ENCODE peak calls at places on chromosomes 6 and 20, in nine cellular contexts. X is GM23248; B is A549; Q is fibroblast of pulmonary artery; R is bronchial epithelial cell; O is hepatocyte; H is cardiac fibroblast; S is CD8-positive, alpha-beta T cell; A is epithelial cell of esophagus. L is an unnamed sample.

GRCh38 chr6:123965894-123966293 is 162.2 kb downstream of the NKAIN2 start:
- DNase-seq in X (peak; percentile 0), B (no peak), Q (peak; percentile 2), R (peak; percentile 42), O (no peak), H (peak; percentile 9), S (no peak), A (peak; percentile 65), L (no peak)

GRCh38 chr6:113847435-113847834 is 9.7 kb upstream of the MARCKS start:
- DNase-seq in X (peak; percentile 85), B (no peak), Q (no peak), R (peak; percentile 47), O (no peak), H (no peak), S (no peak), A (peak; percentile 47), L (no peak)

GRCh38 chr20:51338692-51339440 is 203.7 kb downstream of the NFATC2 start:
- DNase-seq in X (peak; percentile 35), B (no peak), Q (peak; percentile 66), R (peak; percentile 73), O (no peak), H (peak; percentile 48), S (no peak), A (peak; percentile 70), L (no peak)

GRCh38 chr20:37744347-37744746 is 50.5 kb downstream of the CTNNBL1 start:
- DNase-seq in X (no peak), B (no peak), Q (no peak), R (no peak), O (no peak), H (no peak), S (no peak), A (no peak), L (no peak)

GRCh38 chr6:111995409-111995808 is 58.5 kb upstream of the CCN6 start:
- DNase-seq in X (peak; percentile 78), B (no peak), Q (no peak), R (peak; percentile 56), O (no peak), H (no peak), S (no peak), A (peak; percentile 53), L (no peak)

GRCh38 chr6:155765275-155766194 is 309.9 kb upstream of the NOX3 start:
- DNase-seq in X (peak; percentile 57), B (no peak), Q (peak; percentile 91), R (peak; percentile 10), O (no peak), H (peak; percentile 80), S (no peak), A (no peak), L (no peak)

GRCh38 chr20:46715292-46715756 is 5.9 kb downstream of the SLC2A10 start:
- DNase-seq in X (peak; percentile 66), B (peak; percentile 46), Q (peak; percentile 83), R (peak; percentile 34), O (peak; percentile 70), H (peak; percentile 85), S (no peak), A (peak; percentile 61), L (no peak)

GRCh38 chr6:18277181-18278006 is 13.1 kb upstream of the DEK start:
- DNase-seq in X (peak; percentile 42), B (no peak), Q (no peak), R (no peak), O (no peak), H (no peak), S (no peak), A (peak; percentile 32), L (no peak)

GRCh38 chr6:34791842-34792604 is at the start of gene BLTP3A:
- DNase-seq in X (peak; percentile 89), B (peak; percentile 69), Q (peak; percentile 66), R (no peak), O (peak; percentile 94), H (peak; percentile 65), S (peak; percentile 69), A (peak; percentile 68), L (peak; percentile 78)

GRCh38 chr20:48718914-48719578 is 108.8 kb downstream of the PREX1 start:
- DNase-seq in X (no peak), B (no peak), Q (no peak), R (no peak), O (no peak), H (no peak), S (peak; percentile 53), A (no peak), L (no peak)

GRCh38 chr6:105794263-105794662 is 291.9 kb upstream of the PRDM1 start:
- DNase-seq in X (peak; percentile 55), B (peak; percentile 20), Q (no peak), R (no peak), O (peak; percentile 73), H (no peak), S (no peak), A (peak; percentile 36), L (no peak)

GRCh38 chr6:128889870-128890269 is 6.9 kb downstream of the LAMA2 start:
- DNase-seq in X (no peak), B (no peak), Q (no peak), R (peak; percentile 23), O (no peak), H (no peak), S (no peak), A (no peak), L (no peak)

GRCh38 chr6:128888444-128889175 is 5.7 kb downstream of the LAMA2 start:
- DNase-seq in X (no peak), B (no peak), Q (no peak), R (no peak), O (no peak), H (no peak), S (no peak), A (no peak), L (no peak)

GRCh38 chr6:128882991-128883571 is at the start of gene LAMA2:
- DNase-seq in X (peak; percentile 85), B (no peak), Q (peak; percentile 82), R (peak; percentile 21), O (peak; percentile 84), H (peak; percentile 87), S (no peak), A (peak; percentile 19), L (peak; percentile 94)

GRCh38 chr6:128882560-128882959 is 378 bp upstream of the LAMA2 start:
- DNase-seq in X (peak; percentile 51), B (no peak), Q (no peak), R (no peak), O (peak; percentile 9), H (no peak), S (no peak), A (no peak), L (no peak)

GRCh38 chr6:128885381-128885780 is 2.4 kb downstream of the LAMA2 start:
- DNase-seq in X (peak; percentile 6), B (no peak), Q (no peak), R (no peak), O (no peak), H (no peak), S (no peak), A (no peak), L (no peak)
- H3K4me3 ChIP-seq in X (peak overlapping the region; percentile 83), B (no peak overlapping the region), Q (peak overlapping the region; percentile 75), R (no peak overlapping the region), O (peak overlapping the region; percentile 8), H (peak overlapping the region; percentile 73), S (no peak overlapping the region), A (no peak overlapping the region), L (peak overlapping the region; percentile 76)

DNA sequence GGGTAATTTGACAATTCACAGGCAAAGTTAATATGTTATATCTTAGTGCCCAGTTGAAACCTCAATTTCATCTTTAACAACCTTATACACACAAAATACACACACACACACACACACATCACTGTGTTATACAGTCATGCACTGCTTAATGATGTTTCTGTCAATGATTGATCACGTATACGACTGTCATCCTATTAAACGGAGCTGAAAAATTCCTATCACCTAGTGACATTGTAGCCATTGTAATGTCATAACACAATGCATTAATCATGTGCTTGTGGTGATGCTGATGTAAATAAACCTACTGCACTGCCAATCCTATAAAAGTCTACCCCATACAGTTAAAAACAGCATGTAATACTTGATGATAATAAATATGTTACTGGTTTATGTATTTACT is 64.8 kb upstream of the HLA-E start:
- DNase-seq in X (no peak), B (no peak), Q (no peak), R (no peak), O (no peak), H (no peak), S (no peak), A (no peak), L (no peak)
- H3K4me3 ChIP-seq in X (no peak overlapping the region), B (no peak overlapping the region), Q (no peak overlapping the region), R (no peak overlapping the region), O (no peak overlapping the region), H (no peak overlapping the region), S (no peak overlapping the region), A (no peak overlapping the region), L (no peak overlapping the region)

DNA sequence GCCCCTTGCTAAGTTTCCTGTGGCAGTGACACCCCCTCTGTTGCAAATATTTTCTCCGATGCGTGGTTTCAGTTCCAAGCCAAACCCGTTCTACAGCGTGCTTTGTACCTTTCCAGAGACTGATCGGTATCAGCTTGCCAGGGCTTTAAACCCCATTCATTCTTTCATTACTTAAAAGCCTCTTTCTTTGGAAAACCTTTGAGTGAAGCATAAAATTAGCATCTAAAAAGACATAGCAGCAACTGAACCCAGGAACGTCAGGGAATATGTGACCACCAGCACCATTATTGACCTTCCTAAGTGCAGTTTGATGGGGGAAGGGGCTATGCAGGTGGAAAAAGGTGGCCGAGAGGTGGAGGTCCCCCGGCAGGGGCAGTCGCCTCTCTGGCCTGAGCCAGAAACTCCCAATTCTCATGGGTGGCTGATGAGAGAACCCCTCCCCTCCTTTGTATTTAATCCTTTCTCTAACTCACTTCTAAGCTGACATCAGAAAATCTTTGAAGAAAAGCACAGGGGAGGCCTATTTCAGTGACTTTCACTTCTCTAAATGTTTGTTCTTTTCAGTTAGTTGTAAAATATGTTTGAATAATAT is 89.4 kb downstream of the RSPH3 start:
- DNase-seq in X (no peak), B (no peak), Q (no peak), R (peak; percentile 73), O (peak; percentile 45), H (no peak), S (no peak), A (peak; percentile 83), L (no peak)
- H3K4me3 ChIP-seq in X (no peak overlapping the region), B (no peak overlapping the region), Q (no peak overlapping the region), R (peak overlapping the region; percentile 1), O (no peak overlapping the region), H (no peak overlapping the region), S (peak overlapping the region; percentile 33), A (no peak overlapping the region), L (no peak overlapping the region)

GRCh38 chr6:16321341-16321710 is 82.9 kb downstream of the GMPR start:
- DNase-seq in X (no peak), B (no peak), Q (no peak), R (no peak), O (no peak), H (no peak), S (no peak), A (no peak), L (no peak)

GRCh38 chr6:16320533-16321340 is 82.3 kb downstream of the GMPR start:
- DNase-seq in X (peak; percentile 87), B (no peak), Q (peak; percentile 41), R (no peak), O (peak; percentile 34), H (peak; percentile 45), S (no peak), A (peak; percentile 48), L (no peak)

GRCh38 chr6:16318538-16318937 is 80.2 kb downstream of the GMPR start:
- DNase-seq in X (peak; percentile 97), B (no peak), Q (peak; percentile 48), R (peak; percentile 69), O (no peak), H (peak; percentile 38), S (peak; percentile 25), A (peak; percentile 79), L (no peak)

GRCh38 chr6:16318953-16319720 is 80.8 kb downstream of the GMPR start:
- DNase-seq in X (no peak), B (no peak), Q (no peak), R (no peak), O (no peak), H (no peak), S (no peak), A (no peak), L (no peak)

GRCh38 chr6:16319813-16320532 is 81.6 kb downstream of the GMPR start:
- DNase-seq in X (peak; percentile 99), B (no peak), Q (peak; percentile 90), R (peak; percentile 88), O (peak; percentile 72), H (peak; percentile 89), S (peak; percentile 68), A (peak; percentile 86), L (peak; percentile 88)
- H3K4me3 ChIP-seq in X (peak overlapping the region; percentile 65), B (no peak overlapping the region), Q (peak overlapping the region; percentile 9), R (no peak overlapping the region), O (no peak overlapping the region), H (peak overlapping the region; percentile 33), S (peak overlapping the region; percentile 33), A (no peak overlapping the region), L (peak overlapping the region; percentile 47)

L was measured in coronary artery.